ENCODE peak calls at places on chromosome 20, in four cellular contexts. One of them, this sample, is unnamed.

GRCh38 chr20:34543457-34544056 is 15.0 kb upstream of the MAP1LC3A start:
- DNase-seq in H9: no peak
- DNase-seq in IMR-90: no peak
- DNase-seq in H1: no peak
- DNase-seq in this sample: no peak

GRCh38 chr20:32773880-32774279 is 11.7 kb downstream of the DNMT3B start:
- DNase-seq in IMR-90: no peak
- DNase-seq in H9: no peak
- DNase-seq in H1: no peak
- DNase-seq in this sample: no peak

GRCh38 chr20:23683281-23683680 is 5.6 kb downstream of the CST4 start:
- DNase-seq in H9: no peak
- DNase-seq in H1: no peak
- DNase-seq in IMR-90: no peak
- DNase-seq in this sample: no peak

GRCh38 chr20:32539063-32539816 is 45.9 kb downstream of the NOL4L start:
- DNase-seq in H1: no peak
- DNase-seq in H9: no peak
- DNase-seq in IMR-90: no peak
- DNase-seq in this sample: no peak

GRCh38 chr20:42530855-42531674 is 658.6 kb downstream of the PTPRT start:
- DNase-seq in H1: no peak
- DNase-seq in H9: peak; percentile 34
- DNase-seq in IMR-90: no peak
- DNase-seq in this sample: peak; percentile 56

GRCh38 chr20:60752741-60753420 is 499.2 kb upstream of the CDH4 start:
- DNase-seq in H9: no peak
- DNase-seq in H1: no peak
- DNase-seq in IMR-90: no peak
- DNase-seq in this sample: peak; percentile 67

GRCh38 chr20:3077618-3078134 is 6.3 kb downstream of the OXT start:
- DNase-seq in H9: no peak
- DNase-seq in IMR-90: no peak
- DNase-seq in H1: no peak
- DNase-seq in this sample: no peak

GRCh38 chr20:17721802-17722486 is 22.2 kb downstream of the BANF2 start:
- DNase-seq in H9: no peak
- DNase-seq in IMR-90: no peak
- DNase-seq in H1: no peak
- DNase-seq in this sample: peak; percentile 34

GRCh38 chr20:57393321-57394086 is 2.3 kb downstream of the RBM38 start:
- DNase-seq in H9: no peak
- DNase-seq in H1: no peak
- DNase-seq in IMR-90: no peak
- DNase-seq in this sample: peak; percentile 58

GRCh38 chr20:52601295-52601971 is 370.7 kb upstream of the TSHZ2 start:
- DNase-seq in H1: no peak
- DNase-seq in H9: no peak
- DNase-seq in IMR-90: no peak
- DNase-seq in this sample: peak; percentile 16

GRCh38 chr20:33415948-33416347 is 14.6 kb upstream of the CDK5RAP1 start:
- DNase-seq in H9: peak; percentile 71
- DNase-seq in IMR-90: peak; percentile 35
- DNase-seq in H1: peak; percentile 64
- DNase-seq in this sample: peak; percentile 60

GRCh38 chr20:54103067-54103761 is 32.8 kb upstream of the BCAS1 start:
- DNase-seq in H1: peak; percentile 95
- DNase-seq in IMR-90: peak; percentile 64
- DNase-seq in H9: peak; percentile 81
- DNase-seq in this sample: peak; percentile 82

GRCh38 chr20:56417911-56418310 is 5.9 kb downstream of the CASS4 start:
- DNase-seq in IMR-90: peak; percentile 58
- DNase-seq in H1: no peak
- DNase-seq in H9: no peak
- DNase-seq in this sample: no peak

GRCh38 chr20:45080867-45081616 is 19.9 kb downstream of the KCNS1 start:
- DNase-seq in H1: no peak
- DNase-seq in H9: no peak
- DNase-seq in IMR-90: peak; percentile 52
- DNase-seq in this sample: no peak

GRCh38 chr20:3890410-3890751 is 1.2 kb downstream of the PANK2 start:
- DNase-seq in IMR-90: peak; percentile 56
- DNase-seq in H1: no peak
- DNase-seq in H9: no peak
- DNase-seq in this sample: no peak

GRCh38 chr20:51389543-51389924 is 153.0 kb downstream of the NFATC2 start:
- DNase-seq in H9: no peak
- DNase-seq in IMR-90: no peak
- DNase-seq in H1: no peak
- DNase-seq in this sample: no peak

GRCh38 chr20:18090044-18090443 is 32.3 kb upstream of the OVOL2 start:
- DNase-seq in H9: no peak
- DNase-seq in H1: no peak
- DNase-seq in IMR-90: no peak
- DNase-seq in this sample: peak; percentile 46

GRCh38 chr20:46084805-46085792 is 4.7 kb downstream of the NCOA5 start:
- DNase-seq in IMR-90: peak; percentile 42
- DNase-seq in H9: no peak
- DNase-seq in H1: no peak
- DNase-seq in this sample: peak; percentile 30

GRCh38 chr20:49892260-49893216 is 22.8 kb downstream of the SPATA2 start:
- DNase-seq in H9: no peak
- DNase-seq in H1: no peak
- DNase-seq in IMR-90: no peak
- DNase-seq in this sample: no peak

GRCh38 chr20:45300961-45301360 is 5.7 kb upstream of the RBPJL start:
- DNase-seq in IMR-90: peak; percentile 19
- DNase-seq in H1: peak; percentile 79
- DNase-seq in H9: peak; percentile 90
- DNase-seq in this sample: peak; percentile 95

GRCh38 chr20:51540585-51540984 is 1.9 kb downstream of the NFATC2 start:
- DNase-seq in H9: no peak
- DNase-seq in IMR-90: no peak
- DNase-seq in H1: no peak
- DNase-seq in this sample: no peak

GRCh38 chr20:34331838-34332237 is 28.7 kb upstream of the AHCY start:
- DNase-seq in H1: no peak
- DNase-seq in IMR-90: no peak
- DNase-seq in H9: peak; percentile 83
- DNase-seq in this sample: no peak

GRCh38 chr20:52191132-52191435 is 495 bp downstream of the ZFP64 start:
- DNase-seq in H9: no peak
- DNase-seq in H1: no peak
- DNase-seq in IMR-90: peak; percentile 7
- DNase-seq in this sample: no peak

GRCh38 chr20:51928931-51929330 is 126.6 kb upstream of the SALL4 start:
- DNase-seq in IMR-90: no peak
- DNase-seq in H1: no peak
- DNase-seq in H9: no peak
- DNase-seq in this sample: no peak

GRCh38 chr20:49612127-49612738 is 44.3 kb upstream of the PTGIS start:
- DNase-seq in IMR-90: no peak
- DNase-seq in H1: no peak
- DNase-seq in H9: no peak
- DNase-seq in this sample: no peak

GRCh38 chr20:24160563-24161355 is 172.2 kb upstream of the GGTLC1 start:
- DNase-seq in H1: peak; percentile 65
- DNase-seq in IMR-90: peak; percentile 63
- DNase-seq in H9: peak; percentile 58
- DNase-seq in this sample: peak; percentile 68

GRCh38 chr20:44188752-44189151 is 1.8 kb upstream of the JPH2 start:
- DNase-seq in H9: no peak
- DNase-seq in IMR-90: no peak
- DNase-seq in H1: peak; percentile 35
- DNase-seq in this sample: no peak

GRCh38 chr20:53872561-53873248 is 197.7 kb downstream of the BCAS1 start:
- DNase-seq in H1: no peak
- DNase-seq in H9: no peak
- DNase-seq in IMR-90: peak; percentile 30
- DNase-seq in this sample: no peak

GRCh38 chr20:20549699-20550098 is 162.7 kb downstream of the RALGAPA2 start:
- DNase-seq in H1: no peak
- DNase-seq in H9: no peak
- DNase-seq in IMR-90: peak; percentile 73
- DNase-seq in this sample: no peak

GRCh38 chr20:23039885-23040508 is 4.9 kb downstream of the SSTR4 start:
- DNase-seq in H9: no peak
- DNase-seq in H1: no peak
- DNase-seq in IMR-90: no peak
- DNase-seq in this sample: no peak

GRCh38 chr20:56628015-56628872 is 862 bp upstream of the TFAP2C start:
- DNase-seq in IMR-90: no peak
- DNase-seq in H1: peak; percentile 68
- DNase-seq in H9: peak; percentile 49
- DNase-seq in this sample: peak; percentile 60

GRCh38 chr20:6583134-6583738 is 184.2 kb upstream of the BMP2 start:
- DNase-seq in H1: peak; percentile 48
- DNase-seq in IMR-90: peak; percentile 55
- DNase-seq in H9: peak; percentile 56
- DNase-seq in this sample: peak; percentile 85

GRCh38 chr20:34663213-34663943 is 13.5 kb downstream of the PIGU start:
- DNase-seq in H1: no peak
- DNase-seq in H9: no peak
- DNase-seq in IMR-90: peak; percentile 10
- DNase-seq in this sample: no peak

GRCh38 chr20:63665708-63666107 is 7.6 kb downstream of the RTEL1 start:
- DNase-seq in IMR-90: no peak
- DNase-seq in H1: no peak
- DNase-seq in H9: no peak
- DNase-seq in this sample: no peak
- H3K79me1 ChIP-seq in IMR-90: peaks cover 33% of the 10 kb centered on the region
- H3K79me1 ChIP-seq in H1: no peaks in the 10 kb centered on the region
- H3K79me1 ChIP-seq in H9: no peaks in the 10 kb centered on the region
- H3K79me1 ChIP-seq in this sample: no peaks in the 10 kb centered on the region

DNA sequence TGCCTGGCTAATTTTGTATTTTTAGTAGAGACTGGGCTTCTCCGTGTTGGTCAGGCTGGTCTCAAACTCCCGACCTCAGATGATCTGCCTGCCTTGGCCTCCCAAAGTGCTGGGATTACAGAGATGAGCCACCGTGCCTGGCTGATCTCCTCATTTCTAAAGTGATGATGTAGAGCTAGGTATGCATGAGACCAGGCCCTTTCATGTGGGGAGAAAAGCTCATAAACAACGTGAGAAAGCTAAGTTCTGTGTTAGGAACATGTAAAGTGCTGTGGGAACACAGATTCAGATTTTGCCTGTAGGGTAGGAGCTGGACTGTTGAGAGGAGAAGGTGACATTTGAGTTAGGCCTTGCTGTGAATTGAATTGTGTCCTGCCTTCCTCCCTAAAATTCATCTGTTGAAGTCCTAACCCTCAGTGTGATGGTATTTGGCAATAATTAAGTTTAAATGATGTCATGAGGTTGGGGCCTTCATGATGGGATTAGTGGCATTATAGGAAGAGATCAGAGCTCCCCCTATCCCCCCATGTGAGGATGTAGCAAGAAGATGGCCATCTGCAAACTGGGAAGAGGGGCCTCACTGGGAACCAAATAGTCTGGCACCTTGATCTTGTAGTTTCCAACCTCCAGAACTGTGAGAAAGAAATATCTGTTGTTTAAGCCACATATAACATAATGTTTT is 49.2 kb downstream of the SCAND1 start:
- DNase-seq in H9: no peak
- DNase-seq in H1: no peak
- DNase-seq in IMR-90: no peak
- DNase-seq in this sample: no peak
- H3K56ac ChIP-seq in H9: no peak overlapping the region
- H3K56ac ChIP-seq in H1: no peak overlapping the region
- H3K56ac ChIP-seq in IMR-90: no peak overlapping the region
- H3K56ac ChIP-seq in this sample: no peak overlapping the region

DNA sequence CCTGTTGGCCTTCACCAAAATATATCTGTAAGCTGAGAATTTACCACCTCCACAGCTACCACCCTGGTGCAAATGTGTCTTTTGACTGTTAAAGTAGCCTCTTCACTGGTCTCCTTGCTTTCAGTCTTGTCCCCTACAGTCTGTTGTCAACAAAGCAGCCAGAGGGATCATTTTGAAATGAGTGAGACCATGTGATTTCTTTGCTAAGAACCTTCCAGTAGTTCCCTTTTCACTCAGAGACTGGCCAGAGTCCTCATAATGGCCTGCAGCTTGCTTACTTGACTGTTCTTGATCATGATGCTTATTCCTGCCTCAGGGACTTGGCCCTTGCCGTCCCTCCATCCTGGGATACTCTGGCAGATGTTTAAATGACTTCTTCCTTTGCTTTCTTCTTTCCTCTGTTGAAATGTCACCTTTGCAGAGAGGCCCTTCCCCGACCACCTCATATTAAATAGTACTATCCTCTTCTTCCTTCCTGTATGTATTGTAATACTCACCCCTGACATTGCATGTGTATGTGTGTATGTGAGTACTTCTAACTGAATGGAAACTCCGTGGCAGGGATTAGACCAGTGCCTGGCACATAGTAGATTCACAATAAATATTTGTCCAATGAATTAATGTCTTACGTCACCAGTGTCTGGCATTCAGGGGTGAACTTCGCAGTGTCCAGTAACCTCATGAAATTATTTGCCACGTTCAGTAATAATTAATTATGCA is 5.0 kb downstream of the MANBAL start:
- DNase-seq in IMR-90: peak; percentile 77
- DNase-seq in H1: no peak
- DNase-seq in H9: no peak
- DNase-seq in this sample: no peak
- H4K8ac ChIP-seq in IMR-90: peak overlapping the region; percentile 19
- H4K8ac ChIP-seq in H1: no peak overlapping the region
- H4K8ac ChIP-seq in H9: no peak overlapping the region
- H4K8ac ChIP-seq in this sample: no peak overlapping the region

GRCh38 chr20:62134735-62135231 is 8.4 kb downstream of the PSMA7 start:
- DNase-seq in IMR-90: peak; percentile 35
- DNase-seq in H9: no peak
- DNase-seq in H1: no peak
- DNase-seq in this sample: no peak
- H3K79me1 ChIP-seq in IMR-90: peaks cover 75% of the 10 kb centered on the region
- H3K79me1 ChIP-seq in H9: peaks cover 2% of the 10 kb centered on the region
- H3K79me1 ChIP-seq in H1: no peaks in the 10 kb centered on the region
- H3K79me1 ChIP-seq in this sample: peaks cover 13% of the 10 kb centered on the region

GRCh38 chr20:40945754-40946451 is 82.7 kb upstream of the TOP1 start:
- DNase-seq in IMR-90: peak; percentile 52
- DNase-seq in H9: peak; percentile 81
- DNase-seq in H1: peak; percentile 76
- DNase-seq in this sample: peak; percentile 86
- H3K56ac ChIP-seq in IMR-90: no peak overlapping the region
- H3K56ac ChIP-seq in H9: no peak overlapping the region
- H3K56ac ChIP-seq in H1: no peak overlapping the region
- H3K56ac ChIP-seq in this sample: no peak overlapping the region

This sample was measured in mesendoderm.